ENCODE peak calls at places on chromosome 1, in eight cellular contexts. G is mammary epithelial cell, K is right cardiac atrium, R is PC-3, M is upper lobe of right lung, B is left lung, E is spleen, U is hepatocyte. J is an unnamed sample. For H3K4me1, the result is how much of the 10 kb centered on the place peaks cover.

GRCh38 chr1:30903343-30904034 is 5.1 kb downstream of the SDC3 start:
- DNase-seq in R (no peak), U (no peak), M (no peak), E (peak), B (no peak), G (no peak), K (no peak), J (no peak)

GRCh38 chr1:145688924-145689323 is 18.2 kb downstream of the PDZK1 start:
- DNase-seq in G (no peak), M (no peak), E (no peak), R (no peak), K (no peak), B (no peak), U (no peak), J (no peak)

GRCh38 chr1:183942933-183943693 is 94.4 kb downstream of the COLGALT2 start:
- DNase-seq in E (no peak), U (peak), M (no peak), K (no peak), B (peak), R (peak), G (peak), J (no peak)

GRCh38 chr1:89900323-89900722 is 79.5 kb downstream of the LRRC8D start:
- DNase-seq in K (no peak), E (no peak), G (no peak), R (no peak), B (no peak), U (no peak), M (no peak), J (no peak)

GRCh38 chr1:111191496-111191895 is 8.9 kb downstream of the DENND2D start:
- DNase-seq in M (no peak), G (no peak), B (no peak), E (no peak), U (no peak), K (no peak), R (no peak), J (no peak)

GRCh38 chr1:23249785-23250184 is 32.5 kb upstream of the HTR1D start:
- DNase-seq in R (peak), G (no peak), U (peak), B (no peak), M (no peak), E (no peak), K (no peak), J (peak)

GRCh38 chr1:212482352-212483153 is 49.8 kb downstream of the NENF start:
- DNase-seq in K (no peak), R (peak), M (peak), B (no peak), G (peak), E (no peak), U (peak), J (no peak)

GRCh38 chr1:179719272-179719671 is 23.8 kb upstream of the FAM163A start:
- DNase-seq in M (no peak), B (no peak), E (no peak), G (no peak), K (no peak), U (no peak), R (no peak), J (no peak)

GRCh38 chr1:6282577-6283270 is 21.8 kb upstream of the GPR153 start:
- DNase-seq in K (no peak), U (no peak), R (no peak), M (no peak), G (no peak), B (no peak), E (no peak), J (no peak)

DNA sequence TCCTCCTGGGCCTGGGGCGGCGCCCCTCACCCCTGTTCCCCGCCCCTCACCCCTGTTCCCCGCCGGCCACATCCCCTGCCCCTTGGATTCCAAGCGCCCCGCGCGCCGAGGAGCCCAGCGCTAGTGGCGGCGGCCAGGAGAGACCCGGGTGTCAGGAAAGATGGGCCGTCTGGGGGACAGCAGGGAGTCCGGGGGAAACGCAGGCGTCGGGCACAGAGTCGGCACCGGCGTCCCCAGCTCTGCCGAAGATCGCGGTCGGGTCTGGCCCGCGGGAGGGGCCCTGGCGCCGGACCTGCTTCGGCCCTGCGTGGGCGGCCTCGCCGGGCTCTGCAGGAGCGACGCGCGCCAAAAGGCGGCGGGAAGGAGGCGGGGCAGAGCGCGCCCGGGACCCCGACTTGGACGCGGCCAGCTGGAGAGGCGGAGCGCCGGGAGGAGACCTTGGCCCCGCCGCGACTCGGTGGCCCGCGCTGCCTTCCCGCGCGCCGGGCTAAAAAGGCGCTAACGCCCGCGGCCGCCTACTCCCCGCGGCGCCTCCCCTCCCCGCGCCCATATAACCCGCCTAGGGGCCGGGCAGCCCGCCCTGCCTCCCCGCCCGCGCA is at the start of gene TP73:
- DNase-seq in U (peak), R (peak), K (no peak), E (peak), G (peak), M (peak), B (no peak), J (no peak)
- H3K4me1 ChIP-seq in U (under half), R (under half), K (under half), E (half or more), G (under half), M (under half), B (under half), J (under half)

DNA sequence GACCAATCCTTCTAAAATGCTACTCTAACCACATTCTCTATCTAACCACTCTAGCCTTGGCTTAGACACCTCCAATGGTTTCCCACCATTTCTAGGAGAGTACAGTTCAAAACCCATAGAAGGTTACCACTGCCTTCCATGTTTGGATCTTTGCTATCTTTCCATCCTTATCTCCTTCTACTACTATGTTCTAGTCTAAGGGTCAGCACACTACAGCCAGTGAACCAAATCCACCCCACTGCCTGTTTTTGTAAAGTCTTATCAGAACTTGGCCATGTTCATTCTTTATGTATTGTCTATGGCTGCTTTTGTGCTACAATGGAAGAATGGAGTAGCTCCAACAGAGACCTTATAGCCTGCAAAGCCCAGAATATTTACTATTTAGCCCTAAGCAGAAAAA is 6.2 kb downstream of the MTF1 start:
- DNase-seq in E (no peak), U (no peak), M (no peak), R (no peak), G (no peak), K (no peak), B (no peak), J (no peak)
- H3K4me1 ChIP-seq in E (half or more), U (under half), M (half or more), R (under half), G (under half), K (under half), B (under half), J (under half)

GRCh38 chr1:163796394-163796821 is 474.7 kb downstream of the NUF2 start:
- DNase-seq in B (no peak), G (peak), U (peak), E (no peak), R (peak), M (no peak), K (no peak), J (peak)
- H3K4me1 ChIP-seq in B (under half), G (under half), U (under half), E (under half), R (under half), M (under half), K (under half), J (under half)

DNA sequence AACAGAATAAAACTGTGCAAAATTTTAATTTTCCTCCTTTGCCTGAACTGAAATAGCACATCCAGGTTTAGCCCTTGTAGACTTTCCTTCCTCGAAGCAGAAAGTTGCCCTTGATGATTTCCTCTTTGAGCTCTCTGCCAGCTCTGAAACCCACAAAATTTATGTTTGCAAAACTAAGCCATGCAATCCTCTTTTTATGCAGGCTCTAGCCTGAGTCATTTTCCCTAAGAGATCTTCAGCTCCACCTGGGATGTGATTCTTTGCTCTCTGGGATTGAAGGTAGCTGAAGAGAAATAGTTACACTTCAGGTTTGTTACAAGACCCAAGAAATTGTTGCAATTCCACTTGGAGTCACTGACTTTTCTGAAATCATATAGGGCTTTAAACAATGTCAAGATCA is 1.4 kb upstream of the F3 start:
- DNase-seq in K (no peak), G (peak), E (no peak), M (no peak), B (no peak), R (peak), U (no peak), J (peak)
- H3K4me1 ChIP-seq in K (under half), G (under half), E (under half), M (under half), B (under half), R (half or more), U (under half), J (under half)

DNA sequence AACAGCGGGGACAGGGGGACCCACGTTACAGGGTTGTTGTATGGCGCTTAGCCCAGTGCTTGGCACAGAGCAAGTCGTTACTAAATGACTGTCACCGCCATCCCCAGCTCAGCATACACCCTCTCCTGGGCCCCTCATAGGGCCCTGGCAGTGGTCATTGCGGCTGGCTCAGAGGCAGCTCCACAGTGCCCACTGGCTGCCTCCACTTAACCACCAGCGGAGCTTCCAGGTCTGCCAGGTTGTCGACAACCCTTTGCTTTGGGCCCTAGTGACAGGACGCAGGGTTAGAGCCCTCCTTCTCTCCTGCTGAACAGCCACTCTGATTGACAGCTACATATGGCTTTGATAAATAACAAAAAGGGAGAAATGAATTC is 4.7 kb downstream of the EFHD2 start:
- DNase-seq in B (no peak), U (no peak), M (no peak), G (no peak), E (no peak), R (no peak), K (no peak), J (no peak)
- H3K4me1 ChIP-seq in B (under half), U (under half), M (half or more), G (under half), E (half or more), R (half or more), K (under half), J (half or more)

DNA sequence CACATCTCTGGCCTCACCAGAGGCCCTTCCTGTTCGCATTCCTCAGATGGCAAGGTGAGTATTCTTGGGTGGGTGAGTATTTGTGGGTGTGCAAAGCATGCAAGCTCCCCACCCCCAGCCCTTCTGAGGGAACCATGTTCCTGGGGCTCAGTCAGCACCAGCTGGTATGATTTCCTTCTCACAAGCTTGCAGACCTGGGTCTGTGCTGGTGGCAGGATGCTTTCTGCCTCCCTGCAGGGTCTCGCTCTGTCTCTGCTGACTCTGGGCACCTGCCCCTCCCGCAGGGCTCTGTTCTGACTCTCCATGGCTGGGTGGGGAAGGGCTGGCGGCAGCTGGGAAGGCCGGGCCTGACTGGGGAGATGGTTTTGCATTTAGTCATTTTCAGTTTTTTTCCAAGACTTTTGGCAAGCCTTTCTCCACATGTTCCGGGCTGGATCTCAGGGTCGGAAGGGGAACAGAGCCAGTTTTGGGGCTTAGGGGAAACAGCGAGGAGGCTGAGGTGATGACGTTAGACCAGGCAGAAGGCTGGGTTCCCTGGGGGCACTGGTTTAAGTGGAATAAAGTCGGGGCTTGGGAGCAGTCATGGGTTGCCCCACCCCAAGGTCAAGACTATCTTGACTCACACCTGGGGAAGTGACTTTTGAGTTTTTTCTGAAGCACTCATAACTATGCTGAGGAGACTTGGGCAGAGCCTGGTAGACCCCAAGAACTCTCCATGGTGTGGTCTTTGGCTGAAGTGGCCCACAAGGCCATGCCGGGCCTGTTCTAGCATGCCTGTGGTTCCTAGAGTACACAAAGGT is 6.2 kb downstream of the RASSF5 start:
- DNase-seq in K (peak), B (peak), E (peak), M (peak), U (peak), G (peak), R (peak), J (no peak)
- H3K4me1 ChIP-seq in K (under half), B (under half), E (half or more), M (under half), U (under half), G (under half), R (under half), J (under half)

GRCh38 chr1:181015258-181015630 is 7.4 kb downstream of the STX6 start:
- DNase-seq in K (no peak), E (no peak), R (no peak), M (no peak), G (no peak), U (no peak), B (no peak), J (no peak)
- H3K4me1 ChIP-seq in K (under half), E (half or more), R (under half), M (half or more), G (under half), U (under half), B (under half), J (under half)

DNA sequence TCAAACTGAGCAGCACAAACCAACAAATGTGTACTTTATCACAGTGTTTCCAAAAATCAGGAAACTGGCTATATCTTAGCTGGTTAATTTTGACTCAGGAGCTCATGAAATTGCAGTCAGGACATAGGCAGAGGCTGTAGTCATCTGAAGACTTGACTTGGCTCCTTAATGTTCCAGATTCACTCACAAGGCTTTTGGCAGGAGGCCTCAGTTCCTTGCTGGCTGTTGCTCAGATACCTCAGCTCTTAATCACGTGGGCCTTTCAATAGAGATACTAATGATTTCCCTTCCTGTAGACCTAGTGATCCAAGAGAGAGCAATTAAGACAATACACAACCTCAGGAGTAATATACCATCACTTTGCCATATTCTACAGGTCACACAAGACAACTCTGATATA is 537.7 kb downstream of the BRINP3 start:
- DNase-seq in M (no peak), U (no peak), K (no peak), B (no peak), R (peak), G (peak), E (no peak), J (no peak)
- H3K4me1 ChIP-seq in M (under half), U (under half), K (under half), B (under half), R (under half), G (under half), E (under half), J (under half)

DNA sequence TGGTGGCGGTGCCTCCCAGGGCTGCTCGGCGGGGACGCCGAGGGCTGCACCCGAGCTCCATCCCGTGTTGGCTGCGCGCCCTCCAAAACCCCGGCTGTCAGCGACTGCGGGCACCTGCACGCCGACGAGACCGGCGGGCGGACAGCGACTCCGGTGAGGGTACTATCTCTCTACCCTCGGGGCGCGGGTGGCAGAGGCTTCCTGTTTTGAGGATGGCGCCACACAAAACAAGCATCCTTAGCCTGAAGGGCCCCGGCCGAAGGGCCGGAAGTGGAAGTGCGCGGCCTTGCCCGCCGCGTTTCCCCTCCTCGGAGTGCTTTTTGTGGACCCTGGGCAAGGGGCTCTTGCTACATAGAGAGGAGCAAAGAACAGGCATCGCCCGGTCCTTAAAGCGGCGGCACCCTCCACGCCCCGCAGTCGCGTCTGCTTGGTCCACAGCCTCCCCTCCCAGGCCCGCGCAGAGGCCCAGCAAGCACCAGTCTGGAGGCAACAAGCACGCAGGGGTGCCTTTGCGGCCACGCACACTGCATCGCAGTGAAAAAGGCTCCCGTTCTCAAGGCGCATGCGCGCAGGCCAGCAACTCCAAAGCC is 560 bp upstream of the COQ8A start:
- DNase-seq in M (peak), K (peak), R (peak), B (peak), U (peak), E (peak), G (peak), J (no peak)
- H3K4me1 ChIP-seq in M (under half), K (under half), R (under half), B (under half), U (under half), E (half or more), G (under half), J (under half)

J was measured in endothelial cell of umbilical vein.